ENCODE peak calls at places on chromosome 1, in six cellular contexts. S, G, K, C, F and U are unnamed samples.
A peak's percentile ranks its signal among the peaks of the same experiment; 100 is the strongest.

GRCh38 chr1:161163793-161164192 is 2.4 kb upstream of the PPOX start:
- DNase-seq in F (no peak), S (no peak), C (no peak), G (no peak), K (no peak), U (no peak)

GRCh38 chr1:30681782-30682181 is 41.6 kb downstream of the MATN1 start:
- DNase-seq in S (no peak), G (no peak), C (no peak), F (no peak), K (no peak), U (no peak)

GRCh38 chr1:169115891-169116585 is 9.5 kb downstream of the ATP1B1 start:
- DNase-seq in S (no peak), F (no peak), C (peak; percentile 34), K (no peak), G (no peak), U (peak; percentile 71)

GRCh38 chr1:59499273-59499955 is 202.5 kb downstream of the FGGY start:
- DNase-seq in G (no peak), F (peak; percentile 66), C (no peak), K (no peak), S (no peak), U (no peak)

GRCh38 chr1:226061793-226062557 is 541 bp upstream of the H3-3A start:
- DNase-seq in G (no peak), F (peak; percentile 86), K (no peak), C (peak; percentile 50), S (peak; percentile 80), U (peak; percentile 50)

GRCh38 chr1:8025671-8026144 is 401 bp downstream of the ERRFI1 start:
- DNase-seq in S (peak; percentile 27), G (no peak), K (peak; percentile 11), F (no peak), C (peak; percentile 11), U (no peak)

GRCh38 chr1:206875752-206876380 is 10.4 kb downstream of the IL20 start:
- DNase-seq in G (no peak), K (no peak), S (no peak), F (no peak), C (no peak), U (no peak)

GRCh38 chr1:109556563-109556962 is 8.1 kb downstream of the GNAI3 start:
- DNase-seq in K (no peak), F (no peak), S (no peak), G (no peak), C (no peak), U (no peak)

GRCh38 chr1:176826265-176826664 is 338.2 kb downstream of the ASTN1 start:
- DNase-seq in F (no peak), S (no peak), K (no peak), G (no peak), C (no peak), U (no peak)

GRCh38 chr1:46479744-46480350 is 9.8 kb upstream of the DMBX1 start:
- DNase-seq in S (no peak), F (no peak), K (no peak), C (no peak), G (no peak), U (no peak)